ENCODE peak calls at places on chromosomes 16 and 17, in six cellular contexts. A is heart right ventricle, Y is uterus, Z is B cell, K is foreskin fibroblast, L is neural crest cell. W is an unnamed sample.

GRCh38 chr17:39800540-39800939 is 62.8 kb downstream of the GRB7 start:
- DNase-seq in A (no peak), Y (no peak), Z (peak), K (no peak), L (no peak), W (peak)

GRCh38 chr16:53837421-53837820 is 133.5 kb downstream of the FTO start:
- DNase-seq in A (no peak), Y (no peak), Z (no peak), K (no peak), L (no peak), W (no peak)

GRCh38 chr17:16419929-16420271 is 4.5 kb downstream of the TRPV2 start:
- DNase-seq in A (no peak), Y (no peak), Z (no peak), K (peak), L (no peak), W (peak)

GRCh38 chr17:53406907-53407306 is 415.8 kb upstream of the KIF2B start:
- DNase-seq in A (no peak), Y (no peak), Z (no peak), K (no peak), L (no peak), W (no peak)

GRCh38 chr17:76492989-76493501 is 8.2 kb downstream of the RHBDF2 start:
- DNase-seq in A (peak), Y (no peak), Z (peak), K (peak), L (no peak), W (peak)

GRCh38 chr16:70700101-70701020 is 14.5 kb upstream of the MTSS2 start:
- DNase-seq in A (peak), Y (peak), Z (no peak), K (no peak), L (no peak), W (no peak)

GRCh38 chr16:1361685-1362360 is 10.1 kb downstream of the GNPTG start:
- DNase-seq in A (no peak), Y (no peak), Z (no peak), K (no peak), L (no peak), W (no peak)

GRCh38 chr16:2458887-2459646 is 842 bp upstream of the TEDC2 start:
- DNase-seq in A (no peak), Y (no peak), Z (no peak), K (no peak), L (no peak), W (no peak)

GRCh38 chr16:27756206-27756970 is 206.4 kb downstream of the KATNIP start:
- DNase-seq in A (no peak), Y (no peak), Z (no peak), K (no peak), L (no peak), W (no peak)

GRCh38 chr16:23124315-23124714 is 24.9 kb downstream of the USP31 start:
- DNase-seq in A (no peak), Y (no peak), Z (no peak), K (peak), L (no peak), W (no peak)

GRCh38 chr17:18076941-18077340 is 10.8 kb upstream of the DRG2 start:
- DNase-seq in A (no peak), Y (no peak), Z (no peak), K (no peak), L (no peak), W (no peak)

GRCh38 chr17:4566785-4567184 is 6.4 kb upstream of the GGT6 start:
- DNase-seq in A (peak), Y (peak), Z (peak), K (peak), L (peak), W (peak)

GRCh38 chr17:35612924-35613521 is 25.9 kb downstream of the AP2B1 start:
- DNase-seq in A (peak), Y (no peak), Z (peak), K (peak), L (peak), W (peak)

GRCh38 chr17:73566905-73567782 is 77.1 kb downstream of the SDK2 start:
- DNase-seq in A (no peak), Y (no peak), Z (peak), K (no peak), L (no peak), W (no peak)

GRCh38 chr17:39952665-39953470 is 9.9 kb upstream of the GSDMA start:
- DNase-seq in A (peak), Y (peak), Z (peak), K (peak), L (peak), W (peak)

GRCh38 chr16:79165541-79165940 is 435.0 kb downstream of the MAF start:
- DNase-seq in A (no peak), Y (no peak), Z (no peak), K (no peak), L (no peak), W (no peak)

GRCh38 chr16:86575754-86576557 is 2.4 kb upstream of the FOXL1 start:
- DNase-seq in A (peak), Y (peak), Z (peak), K (peak), L (peak), W (peak)

GRCh38 chr17:47719411-47720152 is 13.5 kb upstream of the TBX21 start:
- DNase-seq in A (no peak), Y (no peak), Z (no peak), K (peak), L (no peak), W (no peak)

GRCh38 chr17:20205609-20206008 is 196.4 kb downstream of the SPECC1 start:
- DNase-seq in A (no peak), Y (no peak), Z (no peak), K (no peak), L (no peak), W (no peak)

GRCh38 chr16:69057400-69058378 is 47.8 kb upstream of the HAS3 start:
- DNase-seq in A (no peak), Y (peak), Z (no peak), K (peak), L (no peak), W (peak)

GRCh38 chr17:68238488-68238887 is 9.4 kb upstream of the AMZ2 start:
- DNase-seq in A (no peak), Y (no peak), Z (no peak), K (no peak), L (no peak), W (no peak)

GRCh38 chr16:17972460-17972943 is 364.0 kb downstream of the NPIPA8 start:
- DNase-seq in A (no peak), Y (no peak), Z (no peak), K (no peak), L (no peak), W (no peak)

GRCh38 chr16:38941-39892 is 14.2 kb downstream of the POLR3K start:
- DNase-seq in A (no peak), Y (no peak), Z (peak), K (no peak), L (no peak), W (peak)

GRCh38 chr16:19288872-19289799 is 3.6 kb downstream of the CLEC19A start:
- DNase-seq in A (no peak), Y (no peak), Z (no peak), K (no peak), L (no peak), W (no peak)

GRCh38 chr16:64910351-64910750 is 211.5 kb downstream of the CDH11 start:
- DNase-seq in A (peak), Y (peak), Z (no peak), K (peak), L (no peak), W (no peak)

GRCh38 chr16:27332105-27332504 is 18.3 kb downstream of the IL4R start:
- DNase-seq in A (peak), Y (no peak), Z (no peak), K (no peak), L (no peak), W (no peak)

GRCh38 chr16:62954144-62955032 is 918.1 kb upstream of the CDH8 start:
- DNase-seq in A (no peak), Y (no peak), Z (no peak), K (no peak), L (no peak), W (no peak)

GRCh38 chr16:88678224-88678979 is 7.9 kb downstream of the SNAI3 start:
- DNase-seq in A (no peak), Y (no peak), Z (no peak), K (no peak), L (no peak), W (no peak)

GRCh38 chr16:88680554-88681083 is 5.7 kb downstream of the SNAI3 start:
- DNase-seq in A (no peak), Y (no peak), Z (no peak), K (no peak), L (no peak), W (no peak)

GRCh38 chr16:88677721-88678120 is 8.6 kb downstream of the SNAI3 start:
- DNase-seq in A (no peak), Y (no peak), Z (no peak), K (no peak), L (no peak), W (no peak)

GRCh38 chr16:88681709-88682451 is 4.4 kb downstream of the SNAI3 start:
- DNase-seq in A (no peak), Y (no peak), Z (peak), K (no peak), L (no peak), W (peak)

GRCh38 chr16:88681084-88681680 is 5.1 kb downstream of the SNAI3 start:
- DNase-seq in A (no peak), Y (no peak), Z (peak), K (no peak), L (no peak), W (peak)
- TF ChIP-seq CTCF in A (peak), Y (no peak), Z (peak), K (peak), L (peak), W (peak)

GRCh38 chr17:27360507-27360906 is 66.6 kb downstream of the WSB1 start:
- DNase-seq in A (no peak), Y (no peak), Z (no peak), K (no peak), L (no peak), W (no peak)

GRCh38 chr17:27363322-27363721 is 69.4 kb downstream of the WSB1 start:
- DNase-seq in A (no peak), Y (no peak), Z (no peak), K (no peak), L (no peak), W (no peak)

GRCh38 chr17:27362909-27363308 is 69.0 kb downstream of the WSB1 start:
- DNase-seq in A (no peak), Y (no peak), Z (no peak), K (no peak), L (no peak), W (no peak)

GRCh38 chr17:27361695-27362094 is 67.8 kb downstream of the WSB1 start:
- DNase-seq in A (no peak), Y (no peak), Z (no peak), K (no peak), L (no peak), W (no peak)

DNA sequence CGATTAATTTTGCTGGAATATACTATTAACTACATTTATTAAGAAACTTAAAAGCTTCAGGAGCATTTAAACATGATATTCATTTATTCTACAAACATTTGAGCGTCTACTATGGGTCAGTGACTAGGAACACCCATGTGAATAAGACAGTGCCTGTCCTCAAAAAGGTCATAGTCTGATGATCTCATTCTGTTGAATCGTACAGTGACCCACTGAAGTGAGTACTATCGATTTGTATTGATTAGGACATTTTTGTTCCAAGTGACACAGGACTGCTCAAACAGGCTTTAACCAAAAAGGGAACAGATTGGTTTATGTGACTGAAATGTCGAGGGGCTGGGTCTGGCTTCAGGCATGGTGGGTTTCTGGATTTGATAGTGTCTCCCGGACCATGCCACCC is 68.6 kb downstream of the WSB1 start:
- DNase-seq in A (no peak), Y (no peak), Z (no peak), K (no peak), L (no peak), W (no peak)
- TF ChIP-seq CTCF in A (no peak), Y (no peak), Z (no peak), K (no peak), L (no peak), W (no peak)

GRCh38 chr17:28385037-28385797 is 13.7 kb downstream of the SARM1 start:
- DNase-seq in A (no peak), Y (no peak), Z (no peak), K (no peak), L (no peak), W (no peak)

GRCh38 chr17:28380572-28380907 is 9.0 kb downstream of the SARM1 start:
- DNase-seq in A (no peak), Y (no peak), Z (no peak), K (no peak), L (no peak), W (no peak)

GRCh38 chr17:28379814-28380571 is 8.5 kb downstream of the SARM1 start:
- DNase-seq in A (no peak), Y (no peak), Z (no peak), K (no peak), L (no peak), W (no peak)

GRCh38 chr17:28384281-28385036 is 13.0 kb downstream of the SARM1 start:
- DNase-seq in A (peak), Y (no peak), Z (peak), K (no peak), L (no peak), W (peak)

DNA sequence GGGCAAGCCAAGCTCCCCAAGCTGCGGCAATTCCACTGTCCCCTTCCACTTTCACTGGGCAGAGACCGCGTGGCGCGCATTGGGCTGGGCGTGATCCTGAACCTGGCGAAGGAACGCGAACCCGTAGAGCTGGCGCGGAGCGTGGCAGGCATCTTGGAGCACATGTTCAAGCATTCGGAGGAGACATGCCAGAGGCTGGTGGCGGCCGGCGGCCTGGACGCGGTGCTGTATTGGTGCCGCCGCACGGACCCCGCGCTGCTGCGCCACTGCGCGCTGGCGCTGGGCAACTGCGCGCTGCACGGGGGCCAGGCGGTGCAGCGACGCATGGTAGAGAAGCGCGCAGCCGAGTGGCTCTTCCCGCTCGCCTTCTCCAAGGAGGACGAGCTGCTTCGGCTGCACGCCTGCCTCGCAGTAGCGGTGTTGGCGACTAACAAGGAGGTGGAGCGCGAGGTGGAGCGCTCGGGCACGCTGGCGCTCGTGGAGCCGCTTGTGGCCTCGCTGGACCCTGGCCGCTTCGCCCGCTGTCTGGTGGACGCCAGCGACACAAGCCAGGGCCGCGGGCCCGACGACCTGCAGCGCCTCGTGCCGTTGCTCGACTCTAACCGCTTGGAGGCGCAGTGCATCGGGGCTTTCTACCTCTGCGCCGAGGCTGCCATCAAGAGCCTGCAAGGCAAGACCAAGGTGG is 9.8 kb downstream of the SARM1 start:
- DNase-seq in A (no peak), Y (no peak), Z (no peak), K (no peak), L (peak), W (peak)
- TF ChIP-seq CTCF in A (peak), Y (no peak), Z (no peak), K (no peak), L (peak), W (peak)

GRCh38 chr17:60579090-60579489 is 20.9 kb upstream of the PPM1D start:
- DNase-seq in A (no peak), Y (peak), Z (no peak), K (peak), L (no peak), W (no peak)

GRCh38 chr17:60577147-60577925 is 22.7 kb upstream of the PPM1D start:
- DNase-seq in A (peak), Y (peak), Z (no peak), K (peak), L (no peak), W (peak)

DNA sequence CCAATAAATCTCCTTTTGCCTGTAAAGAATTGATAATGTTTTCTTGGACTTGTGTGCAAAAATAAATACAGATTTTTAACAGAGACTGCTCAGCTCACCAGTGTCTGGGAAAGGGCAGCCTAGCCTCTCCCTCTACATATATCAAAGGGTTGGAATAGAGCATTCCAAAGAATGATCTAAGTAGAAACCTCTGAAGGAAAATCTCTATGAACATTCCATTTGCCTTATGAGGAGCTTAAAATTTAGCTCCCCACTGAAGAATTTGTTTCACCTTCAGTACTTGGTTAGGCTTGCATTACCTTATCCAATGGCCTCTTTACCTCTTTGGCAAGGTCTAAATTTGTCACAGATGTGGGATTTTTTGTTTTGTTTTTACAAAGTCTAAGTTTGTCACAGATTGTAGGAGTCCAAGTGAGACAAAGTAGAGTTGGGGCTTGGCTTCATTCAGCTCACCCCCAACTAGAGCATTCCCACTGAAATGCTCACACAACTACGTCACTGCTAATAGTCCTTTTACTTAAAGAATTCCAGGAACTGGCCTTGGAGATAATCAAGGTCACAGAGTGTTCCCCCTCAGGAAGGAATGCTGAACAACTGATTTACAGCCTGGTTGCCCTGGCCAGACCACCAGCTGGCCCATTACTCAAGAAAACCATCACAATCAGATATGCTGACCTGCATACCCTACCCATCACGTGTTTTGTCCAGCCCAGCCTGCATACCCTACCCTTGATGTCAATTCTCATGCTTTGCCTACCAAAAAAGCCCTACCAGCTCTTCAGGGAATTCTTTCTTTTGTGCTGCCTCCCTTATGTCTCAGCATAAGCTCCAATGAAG is 26.6 kb upstream of the PPM1D start:
- DNase-seq in A (no peak), Y (no peak), Z (no peak), K (no peak), L (no peak), W (no peak)
- TF ChIP-seq CTCF in A (no peak), Y (no peak), Z (no peak), K (no peak), L (no peak), W (no peak)

GRCh38 chr17:28407130-28407973 is 1.3 kb upstream of the SLC46A1 start:
- DNase-seq in A (no peak), Y (no peak), Z (no peak), K (no peak), L (no peak), W (no peak)
- TF ChIP-seq CTCF in A (no peak), Y (no peak), Z (no peak), K (no peak), L (no peak), W (no peak)